ENCODE peak calls at places on chromosomes 16 and 17, in eight cellular contexts. One of them, this sample, is unnamed.

GRCh38 chr16:17266606-17267313 is 204.0 kb downstream of the XYLT1 start:
- DNase-seq in heart right ventricle: no peak
- DNase-seq in esophagus muscularis mucosa: no peak
- DNase-seq in ascending aorta: no peak
- DNase-seq in left ventricle myocardium inferior: no peak
- DNase-seq in adrenal gland: peak
- DNase-seq in retinal pigment epithelial cell: no peak
- DNase-seq in AG10803: no peak
- DNase-seq in this sample: no peak

GRCh38 chr17:5821057-5821456 is 236.7 kb upstream of the NLRP1 start:
- DNase-seq in heart right ventricle: no peak
- DNase-seq in adrenal gland: no peak
- DNase-seq in ascending aorta: no peak
- DNase-seq in esophagus muscularis mucosa: peak
- DNase-seq in retinal pigment epithelial cell: no peak
- DNase-seq in AG10803: peak
- DNase-seq in left ventricle myocardium inferior: no peak
- DNase-seq in this sample: peak

GRCh38 chr16:27520982-27521673 is 28.6 kb downstream of the GTF3C1 start:
- DNase-seq in heart right ventricle: peak
- DNase-seq in ascending aorta: peak
- DNase-seq in adrenal gland: peak
- DNase-seq in retinal pigment epithelial cell: no peak
- DNase-seq in left ventricle myocardium inferior: peak
- DNase-seq in AG10803: no peak
- DNase-seq in esophagus muscularis mucosa: no peak
- DNase-seq in this sample: no peak

GRCh38 chr16:88681709-88682451 is 4.4 kb downstream of the SNAI3 start:
- DNase-seq in heart right ventricle: no peak
- DNase-seq in esophagus muscularis mucosa: no peak
- DNase-seq in ascending aorta: peak
- DNase-seq in left ventricle myocardium inferior: peak
- DNase-seq in adrenal gland: peak
- DNase-seq in AG10803: no peak
- DNase-seq in retinal pigment epithelial cell: no peak
- DNase-seq in this sample: no peak

GRCh38 chr17:21687136-21687953 is 5.0 kb upstream of the KCNJ18 start:
- DNase-seq in esophagus muscularis mucosa: no peak
- DNase-seq in adrenal gland: no peak
- DNase-seq in ascending aorta: peak
- DNase-seq in left ventricle myocardium inferior: no peak
- DNase-seq in AG10803: no peak
- DNase-seq in heart right ventricle: no peak
- DNase-seq in retinal pigment epithelial cell: no peak
- DNase-seq in this sample: no peak

GRCh38 chr17:44599298-44600175 is 42.3 kb downstream of the FZD2 start:
- DNase-seq in esophagus muscularis mucosa: no peak
- DNase-seq in AG10803: peak
- DNase-seq in heart right ventricle: peak
- DNase-seq in left ventricle myocardium inferior: no peak
- DNase-seq in ascending aorta: peak
- DNase-seq in adrenal gland: peak
- DNase-seq in retinal pigment epithelial cell: peak
- DNase-seq in this sample: peak

GRCh38 chr16:69064164-69064563 is 41.3 kb upstream of the HAS3 start:
- DNase-seq in retinal pigment epithelial cell: no peak
- DNase-seq in AG10803: no peak
- DNase-seq in heart right ventricle: no peak
- DNase-seq in adrenal gland: no peak
- DNase-seq in ascending aorta: no peak
- DNase-seq in esophagus muscularis mucosa: no peak
- DNase-seq in left ventricle myocardium inferior: no peak
- DNase-seq in this sample: peak

GRCh38 chr17:9284884-9285283 is 263.6 kb downstream of the NTN1 start:
- DNase-seq in adrenal gland: no peak
- DNase-seq in left ventricle myocardium inferior: peak
- DNase-seq in esophagus muscularis mucosa: no peak
- DNase-seq in ascending aorta: no peak
- DNase-seq in heart right ventricle: peak
- DNase-seq in AG10803: peak
- DNase-seq in retinal pigment epithelial cell: no peak
- DNase-seq in this sample: no peak

GRCh38 chr17:58710948-58711552 is 18.6 kb downstream of the RAD51C start:
- DNase-seq in heart right ventricle: peak
- DNase-seq in esophagus muscularis mucosa: no peak
- DNase-seq in AG10803: peak
- DNase-seq in left ventricle myocardium inferior: no peak
- DNase-seq in adrenal gland: peak
- DNase-seq in retinal pigment epithelial cell: no peak
- DNase-seq in ascending aorta: no peak
- DNase-seq in this sample: peak

GRCh38 chr16:30953511-30954124 is 3.9 kb upstream of the SETD1A start:
- DNase-seq in AG10803: peak
- DNase-seq in adrenal gland: peak
- DNase-seq in heart right ventricle: peak
- DNase-seq in esophagus muscularis mucosa: no peak
- DNase-seq in retinal pigment epithelial cell: peak
- DNase-seq in left ventricle myocardium inferior: no peak
- DNase-seq in ascending aorta: peak
- DNase-seq in this sample: peak

GRCh38 chr16:72211085-72211484 is 39.1 kb upstream of the PMFBP1 start:
- DNase-seq in adrenal gland: no peak
- DNase-seq in heart right ventricle: no peak
- DNase-seq in esophagus muscularis mucosa: no peak
- DNase-seq in AG10803: no peak
- DNase-seq in ascending aorta: no peak
- DNase-seq in retinal pigment epithelial cell: no peak
- DNase-seq in left ventricle myocardium inferior: no peak
- DNase-seq in this sample: no peak

GRCh38 chr17:82675476-82676245 is 22.8 kb downstream of the RAB40B start:
- DNase-seq in ascending aorta: no peak
- DNase-seq in esophagus muscularis mucosa: no peak
- DNase-seq in adrenal gland: no peak
- DNase-seq in AG10803: no peak
- DNase-seq in heart right ventricle: no peak
- DNase-seq in left ventricle myocardium inferior: no peak
- DNase-seq in retinal pigment epithelial cell: no peak
- DNase-seq in this sample: no peak

GRCh38 chr17:66177048-66177447 is 14.9 kb downstream of the CEP112 start:
- DNase-seq in AG10803: no peak
- DNase-seq in heart right ventricle: no peak
- DNase-seq in esophagus muscularis mucosa: no peak
- DNase-seq in ascending aorta: no peak
- DNase-seq in left ventricle myocardium inferior: no peak
- DNase-seq in retinal pigment epithelial cell: no peak
- DNase-seq in adrenal gland: no peak
- DNase-seq in this sample: no peak

GRCh38 chr17:82937411-82938371 is 97.9 kb upstream of the ZNF750 start:
- DNase-seq in retinal pigment epithelial cell: no peak
- DNase-seq in ascending aorta: peak
- DNase-seq in left ventricle myocardium inferior: peak
- DNase-seq in adrenal gland: peak
- DNase-seq in esophagus muscularis mucosa: no peak
- DNase-seq in heart right ventricle: no peak
- DNase-seq in AG10803: no peak
- DNase-seq in this sample: no peak

GRCh38 chr17:10798910-10799309 is 5.0 kb downstream of the TMEM238L start:
- DNase-seq in ascending aorta: no peak
- DNase-seq in esophagus muscularis mucosa: no peak
- DNase-seq in heart right ventricle: no peak
- DNase-seq in adrenal gland: no peak
- DNase-seq in AG10803: no peak
- DNase-seq in retinal pigment epithelial cell: no peak
- DNase-seq in left ventricle myocardium inferior: no peak
- DNase-seq in this sample: no peak
- H3K4me3 ChIP-seq in ascending aorta: no peak
- H3K4me3 ChIP-seq in esophagus muscularis mucosa: no peak
- H3K4me3 ChIP-seq in heart right ventricle: no peak
- H3K4me3 ChIP-seq in adrenal gland: no peak
- H3K4me3 ChIP-seq in AG10803: no peak
- H3K4me3 ChIP-seq in retinal pigment epithelial cell: no peak
- H3K4me3 ChIP-seq in left ventricle myocardium inferior: no peak
- H3K4me3 ChIP-seq in this sample: no peak

GRCh38 chr17:1108560-1108809 is 71.3 kb downstream of the ABR start:
- DNase-seq in esophagus muscularis mucosa: no peak
- DNase-seq in left ventricle myocardium inferior: no peak
- DNase-seq in adrenal gland: no peak
- DNase-seq in ascending aorta: no peak
- DNase-seq in AG10803: no peak
- DNase-seq in heart right ventricle: no peak
- DNase-seq in retinal pigment epithelial cell: no peak
- DNase-seq in this sample: peak

GRCh38 chr17:1108810-1109605 is 70.8 kb downstream of the ABR start:
- DNase-seq in esophagus muscularis mucosa: no peak
- DNase-seq in heart right ventricle: peak
- DNase-seq in AG10803: peak
- DNase-seq in left ventricle myocardium inferior: peak
- DNase-seq in adrenal gland: peak
- DNase-seq in ascending aorta: peak
- DNase-seq in retinal pigment epithelial cell: no peak
- DNase-seq in this sample: peak

GRCh38 chr17:1110524-1110843 is 69.3 kb downstream of the ABR start:
- DNase-seq in retinal pigment epithelial cell: no peak
- DNase-seq in adrenal gland: no peak
- DNase-seq in heart right ventricle: no peak
- DNase-seq in ascending aorta: no peak
- DNase-seq in AG10803: no peak
- DNase-seq in left ventricle myocardium inferior: no peak
- DNase-seq in esophagus muscularis mucosa: no peak
- DNase-seq in this sample: no peak

GRCh38 chr17:1110844-1111598 is 68.8 kb downstream of the ABR start:
- DNase-seq in AG10803: peak
- DNase-seq in retinal pigment epithelial cell: peak
- DNase-seq in left ventricle myocardium inferior: peak
- DNase-seq in heart right ventricle: peak
- DNase-seq in adrenal gland: peak
- DNase-seq in ascending aorta: peak
- DNase-seq in esophagus muscularis mucosa: no peak
- DNase-seq in this sample: peak

DNA sequence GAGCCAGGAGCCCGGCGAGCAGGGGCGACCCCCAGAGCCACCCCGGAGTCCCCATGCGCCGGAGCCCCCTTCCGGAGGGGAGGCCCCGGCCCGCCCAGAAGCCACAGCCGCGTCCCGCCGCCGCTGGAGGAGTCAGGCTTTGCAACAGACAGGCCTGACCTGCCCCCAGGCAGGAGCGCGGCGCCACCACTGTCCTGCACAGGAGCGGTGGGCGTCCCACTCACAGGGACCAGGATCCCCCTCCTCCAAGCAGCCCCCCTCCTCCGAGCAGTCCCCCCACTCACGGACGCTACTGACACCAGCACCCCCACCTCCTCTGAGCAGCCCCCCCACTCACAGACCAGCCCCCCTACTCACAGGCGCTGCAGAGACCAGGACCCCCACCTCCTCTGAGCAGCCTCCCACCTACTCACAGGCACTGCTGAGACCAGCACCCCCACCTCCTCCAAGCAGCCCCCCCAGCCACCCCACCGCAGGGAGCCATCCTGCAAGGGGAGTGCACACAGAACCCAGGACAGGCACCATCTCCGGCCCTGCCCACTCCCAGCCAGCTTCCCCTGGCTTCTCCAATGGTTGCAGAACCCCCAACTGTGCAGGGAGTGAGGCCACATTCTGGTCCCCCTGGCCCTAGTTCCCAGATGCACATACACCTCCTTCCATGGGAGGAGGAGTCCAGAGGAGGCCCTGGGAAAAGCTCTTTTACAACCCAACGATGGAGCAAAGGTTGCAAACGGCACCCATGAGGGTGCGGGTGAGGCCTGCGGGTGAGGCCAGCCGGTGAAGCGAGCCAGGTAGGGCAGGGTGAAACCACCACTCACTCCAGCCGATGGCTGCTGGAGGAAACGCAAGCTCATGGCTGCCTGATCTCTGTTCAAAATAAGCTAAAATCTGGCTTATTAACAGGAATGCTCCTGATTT is 69.9 kb downstream of the ABR start:
- DNase-seq in heart right ventricle: no peak
- DNase-seq in adrenal gland: no peak
- DNase-seq in left ventricle myocardium inferior: no peak
- DNase-seq in retinal pigment epithelial cell: no peak
- DNase-seq in AG10803: no peak
- DNase-seq in ascending aorta: no peak
- DNase-seq in esophagus muscularis mucosa: no peak
- DNase-seq in this sample: no peak
- TF ChIP-seq CTCF in heart right ventricle: no peak
- TF ChIP-seq CTCF in adrenal gland: no peak
- TF ChIP-seq CTCF in left ventricle myocardium inferior: peak
- TF ChIP-seq CTCF in retinal pigment epithelial cell: no peak
- TF ChIP-seq CTCF in AG10803: peak
- TF ChIP-seq CTCF in ascending aorta: no peak
- TF ChIP-seq CTCF in esophagus muscularis mucosa: peak
- TF ChIP-seq CTCF in this sample: no peak

GRCh38 chr17:55734128-55734781 is 11.6 kb upstream of the TMEM100 start:
- DNase-seq in ascending aorta: no peak
- DNase-seq in AG10803: no peak
- DNase-seq in heart right ventricle: no peak
- DNase-seq in left ventricle myocardium inferior: no peak
- DNase-seq in adrenal gland: no peak
- DNase-seq in esophagus muscularis mucosa: no peak
- DNase-seq in retinal pigment epithelial cell: no peak
- DNase-seq in this sample: no peak
- H3K4me3 ChIP-seq in ascending aorta: no peak
- H3K4me3 ChIP-seq in AG10803: no peak
- H3K4me3 ChIP-seq in heart right ventricle: no peak
- H3K4me3 ChIP-seq in left ventricle myocardium inferior: no peak
- H3K4me3 ChIP-seq in adrenal gland: no peak
- H3K4me3 ChIP-seq in esophagus muscularis mucosa: no peak
- H3K4me3 ChIP-seq in retinal pigment epithelial cell: no peak
- H3K4me3 ChIP-seq in this sample: no peak

GRCh38 chr16:35405547-35405946 is 1946.1 kb downstream of the TP53TG3F start:
- DNase-seq in heart right ventricle: no peak
- DNase-seq in esophagus muscularis mucosa: no peak
- DNase-seq in retinal pigment epithelial cell: no peak
- DNase-seq in adrenal gland: no peak
- DNase-seq in left ventricle myocardium inferior: no peak
- DNase-seq in AG10803: no peak
- DNase-seq in ascending aorta: no peak
- DNase-seq in this sample: no peak
- TF ChIP-seq CTCF in heart right ventricle: no peak
- TF ChIP-seq CTCF in esophagus muscularis mucosa: no peak
- TF ChIP-seq CTCF in retinal pigment epithelial cell: no peak
- TF ChIP-seq CTCF in adrenal gland: no peak
- TF ChIP-seq CTCF in left ventricle myocardium inferior: no peak
- TF ChIP-seq CTCF in AG10803: no peak
- TF ChIP-seq CTCF in ascending aorta: no peak
- TF ChIP-seq CTCF in this sample: no peak

DNA sequence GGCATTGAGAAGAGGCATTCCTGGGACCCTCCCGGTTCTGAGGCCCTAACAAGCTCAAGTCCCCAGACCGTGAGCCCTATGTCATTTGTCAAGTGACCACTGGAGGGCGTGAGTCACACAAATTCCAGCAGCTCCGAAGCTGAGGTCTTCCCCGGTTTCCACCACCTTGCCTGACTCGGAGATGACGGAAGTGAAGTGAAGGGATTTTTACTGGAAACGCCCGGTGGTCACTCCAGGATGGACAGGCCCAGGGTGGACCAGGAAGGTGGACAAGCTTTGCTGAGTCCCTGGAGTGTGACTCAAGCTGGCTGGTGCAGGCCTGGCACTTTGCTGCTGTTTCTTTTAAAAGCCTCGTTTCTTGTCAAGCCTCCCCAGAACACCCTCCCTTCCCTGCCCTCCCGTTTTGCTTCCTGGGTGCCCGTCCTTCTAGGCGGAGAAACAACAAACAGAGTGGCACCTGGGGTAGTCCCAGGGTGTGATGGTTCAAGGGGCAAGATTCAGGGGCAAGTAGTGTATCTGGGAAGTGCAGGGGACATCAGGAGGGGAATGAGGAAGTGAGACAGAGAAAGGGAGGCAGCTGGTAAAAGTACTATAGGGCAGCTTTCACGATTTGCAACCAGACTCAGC is 5.3 kb upstream of the NOS2 start:
- DNase-seq in heart right ventricle: peak
- DNase-seq in AG10803: peak
- DNase-seq in ascending aorta: peak
- DNase-seq in adrenal gland: peak
- DNase-seq in esophagus muscularis mucosa: peak
- DNase-seq in retinal pigment epithelial cell: peak
- DNase-seq in left ventricle myocardium inferior: peak
- DNase-seq in this sample: peak
- H3K4me3 ChIP-seq in heart right ventricle: peak
- H3K4me3 ChIP-seq in AG10803: peak
- H3K4me3 ChIP-seq in ascending aorta: peak
- H3K4me3 ChIP-seq in adrenal gland: no peak
- H3K4me3 ChIP-seq in esophagus muscularis mucosa: peak
- H3K4me3 ChIP-seq in retinal pigment epithelial cell: peak
- H3K4me3 ChIP-seq in left ventricle myocardium inferior: peak
- H3K4me3 ChIP-seq in this sample: peak

This sample was measured in foreskin fibroblast.